ENCODE peak calls at places on chromosomes 6 and 20, in five cellular contexts. F, Y, P, I and B are unnamed samples.

GRCh38 chr6:52728394-52728793 is 34.9 kb downstream of the GSTA2 start:
- DNase-seq in F (no peak), Y (no peak), P (no peak), I (no peak), B (no peak)

GRCh38 chr20:51531141-51531710 is 11.3 kb downstream of the NFATC2 start:
- DNase-seq in F (no peak), Y (no peak), P (no peak), I (no peak), B (no peak)

GRCh38 chr6:139531148-139531547 is 156.7 kb upstream of the CITED2 start:
- DNase-seq in F (no peak), Y (peak), P (no peak), I (no peak), B (peak)

GRCh38 chr6:38493929-38494547 is 145.7 kb downstream of the BTBD9 start:
- DNase-seq in F (peak), Y (peak), P (peak), I (peak), B (peak)

GRCh38 chr6:106858653-106859092 is 115.9 kb downstream of the CD24 start:
- DNase-seq in F (no peak), Y (peak), P (no peak), I (no peak), B (peak)

GRCh38 chr6:36679043-36679821 is 718 bp downstream of the CDKN1A start:
- DNase-seq in F (peak), Y (peak), P (peak), I (peak), B (peak)

GRCh38 chr6:136403166-136403980 is 113.7 kb upstream of the BCLAF1 start:
- DNase-seq in F (no peak), Y (peak), P (no peak), I (no peak), B (peak)

GRCh38 chr20:18943542-18943941 is 130.0 kb downstream of the SCP2D1 start:
- DNase-seq in F (peak), Y (no peak), P (no peak), I (no peak), B (no peak)

GRCh38 chr6:120869397-120869796 is 464.9 kb downstream of the TBC1D32 start:
- DNase-seq in F (no peak), Y (no peak), P (no peak), I (peak), B (no peak)

GRCh38 chr20:36792422-36792821 is 18.9 kb upstream of the DSN1 start:
- DNase-seq in F (peak), Y (peak), P (no peak), I (peak), B (peak)

GRCh38 chr6:110951986-110952794 is 6.3 kb upstream of the GTF3C6 start:
- DNase-seq in F (no peak), Y (peak), P (no peak), I (peak), B (peak)

GRCh38 chr6:96923400-96923799 is 1.1 kb upstream of the KLHL32 start:
- DNase-seq in F (no peak), Y (no peak), P (no peak), I (no peak), B (no peak)

GRCh38 chr6:136290406-136291010 is 862 bp upstream of the BCLAF1 start:
- DNase-seq in F (peak), Y (peak), P (peak), I (peak), B (peak)

GRCh38 chr6:139369568-139370046 is 4.8 kb downstream of the CITED2 start:
- DNase-seq in F (no peak), Y (peak), P (no peak), I (peak), B (peak)

GRCh38 chr6:12258591-12258990 is 31.6 kb upstream of the EDN1 start:
- DNase-seq in F (no peak), Y (no peak), P (no peak), I (no peak), B (no peak)

GRCh38 chr6:19772891-19773290 is 64.3 kb upstream of the ID4 start:
- DNase-seq in F (no peak), Y (no peak), P (no peak), I (no peak), B (no peak)

GRCh38 chr6:75449625-75450206 is 43.9 kb downstream of the FILIP1 start:
- DNase-seq in F (no peak), Y (peak), P (no peak), I (no peak), B (peak)

GRCh38 chr20:35563834-35564233 is 22.0 kb downstream of the ERGIC3 start:
- DNase-seq in F (no peak), Y (no peak), P (no peak), I (no peak), B (no peak)

GRCh38 chr6:27890351-27891299 is 21.6 kb downstream of the OR2B2 start:
- DNase-seq in F (no peak), Y (peak), P (no peak), I (peak), B (peak)

GRCh38 chr6:44036196-44036595 is 91.1 kb downstream of the MRPL14 start:
- DNase-seq in F (peak), Y (no peak), P (no peak), I (peak), B (no peak)

GRCh38 chr20:53752971-53753879 is 159.6 kb upstream of the ZNF217 start:
- DNase-seq in F (no peak), Y (no peak), P (no peak), I (no peak), B (no peak)

GRCh38 chr20:49230575-49231211 is 11.5 kb downstream of the DDX27 start:
- DNase-seq in F (peak), Y (no peak), P (no peak), I (no peak), B (peak)

GRCh38 chr6:82237013-82237412 is 10.5 kb downstream of the IBTK start:
- DNase-seq in F (no peak), Y (peak), P (no peak), I (no peak), B (peak)

GRCh38 chr20:17622086-17622850 is 52.4 kb downstream of the DSTN start:
- DNase-seq in F (peak), Y (no peak), P (peak), I (no peak), B (no peak)

GRCh38 chr6:4647414-4648365 is 128.5 kb upstream of the CDYL start:
- DNase-seq in F (peak), Y (peak), P (peak), I (peak), B (peak)

GRCh38 chr20:38209736-38210405 is 44.8 kb upstream of the TGM2 start:
- DNase-seq in F (peak), Y (no peak), P (no peak), I (no peak), B (no peak)

DNA sequence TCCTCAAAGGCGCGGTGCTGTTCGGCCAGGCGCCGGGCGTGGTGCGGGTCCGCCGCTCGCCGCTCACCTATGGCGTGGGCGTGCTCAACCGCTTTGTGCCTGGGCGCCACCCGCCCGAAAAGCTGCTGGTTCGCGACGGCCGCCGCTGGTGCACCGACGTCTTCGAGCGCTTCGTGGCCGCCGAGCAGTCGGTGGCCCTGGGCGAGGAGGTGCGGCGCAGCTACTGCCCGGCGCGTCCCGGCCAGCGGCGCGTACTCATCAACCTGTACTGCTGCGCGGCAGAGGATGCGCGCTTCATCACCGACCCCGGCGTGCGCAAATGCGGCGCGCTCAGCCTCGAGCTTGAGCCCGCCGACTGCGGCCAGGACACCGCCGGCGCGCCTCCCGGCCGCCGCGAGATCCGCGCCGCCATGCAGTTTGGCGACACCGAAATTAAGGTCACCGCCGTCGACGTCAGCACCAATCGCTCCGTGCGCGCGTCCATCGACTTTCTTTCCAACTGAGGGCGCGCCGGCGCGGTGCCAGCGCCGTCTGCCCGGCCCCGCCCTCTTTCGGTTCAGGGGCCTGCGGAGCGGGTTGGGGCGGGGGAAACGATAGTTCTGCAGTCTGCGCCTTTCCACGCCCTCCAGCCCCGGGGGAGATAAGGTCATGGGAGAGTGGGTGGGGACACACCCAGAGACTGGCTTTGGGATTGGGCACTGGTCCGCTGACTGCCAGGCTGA is 15.7 kb downstream of the ADISSP start:
- DNase-seq in F (no peak), Y (no peak), P (no peak), I (peak), B (peak)
- H3K4me3 ChIP-seq in F (peak), Y (no peak), P (peak), I (peak), B (peak)

GRCh38 chr20:47311967-47312681 is 44.4 kb downstream of the ZMYND8 start:
- DNase-seq in F (peak), Y (no peak), P (no peak), I (no peak), B (no peak)

GRCh38 chr20:47310729-47311128 is 45.8 kb downstream of the ZMYND8 start:
- DNase-seq in F (peak), Y (no peak), P (no peak), I (no peak), B (no peak)

GRCh38 chr20:47306755-47307370 is 49.6 kb downstream of the ZMYND8 start:
- DNase-seq in F (peak), Y (no peak), P (no peak), I (no peak), B (no peak)

GRCh38 chr20:47311211-47311610 is 45.3 kb downstream of the ZMYND8 start:
- DNase-seq in F (peak), Y (no peak), P (no peak), I (no peak), B (no peak)

GRCh38 chr20:47309806-47310426 is 46.6 kb downstream of the ZMYND8 start:
- DNase-seq in F (peak), Y (no peak), P (no peak), I (no peak), B (no peak)
- H3K4me3 ChIP-seq in F (no peak), Y (no peak), P (no peak), I (no peak), B (no peak)

DNA sequence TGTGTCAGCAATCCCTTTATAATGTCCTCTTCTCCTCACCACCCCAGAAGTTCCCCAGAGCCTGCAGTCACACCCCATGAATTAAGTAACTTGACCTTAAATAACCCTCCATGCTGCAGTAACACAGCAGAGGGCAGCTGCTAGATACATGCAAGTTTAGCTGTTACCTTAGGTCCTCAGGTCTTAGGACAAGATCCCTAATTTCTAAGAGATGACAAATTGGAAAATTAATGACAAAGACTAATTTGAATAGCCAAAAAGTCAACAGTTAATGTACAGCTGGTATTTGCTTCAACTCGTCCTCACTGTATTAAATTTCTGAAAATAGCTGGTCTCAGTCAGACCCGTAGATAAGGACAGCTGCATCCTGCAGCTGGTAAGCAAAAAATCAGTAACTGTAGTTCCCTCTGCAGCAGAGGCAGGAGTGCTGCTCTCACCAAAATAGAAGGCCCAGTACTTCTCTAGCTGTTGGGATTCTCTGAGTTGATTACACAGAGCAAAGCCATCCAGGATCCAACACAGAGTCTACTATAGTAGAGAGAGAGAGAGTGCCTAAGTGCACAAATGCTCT is 62.4 kb downstream of the TNFRSF21 start:
- DNase-seq in F (no peak), Y (peak), P (no peak), I (no peak), B (peak)
- H3K4me3 ChIP-seq in F (no peak), Y (no peak), P (no peak), I (no peak), B (no peak)

DNA sequence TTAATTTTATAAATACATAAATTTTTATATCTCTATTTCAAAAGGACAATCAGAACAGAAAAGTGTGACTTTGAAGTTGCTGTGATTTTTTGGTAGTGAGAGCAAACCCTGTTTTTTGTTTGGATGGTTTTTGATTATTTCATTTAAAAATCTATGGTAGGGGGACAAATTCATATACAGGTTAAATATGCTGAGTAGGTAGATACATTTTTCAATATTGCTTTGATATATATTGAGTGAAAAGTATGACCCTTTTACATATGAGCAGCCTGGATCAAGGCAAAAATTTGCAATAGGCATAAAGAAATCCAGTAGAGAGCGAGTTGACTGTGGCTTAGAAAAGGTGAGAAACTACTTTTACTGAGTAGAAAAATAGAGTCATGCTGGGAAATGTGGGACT is 132.3 kb downstream of the LMBRD1 start:
- DNase-seq in F (no peak), Y (no peak), P (no peak), I (no peak), B (no peak)
- H3K4me3 ChIP-seq in F (no peak), Y (no peak), P (no peak), I (no peak), B (no peak)

GRCh38 chr6:49557177-49557576 is 6.7 kb downstream of the C6orf141 start:
- DNase-seq in F (no peak), Y (no peak), P (no peak), I (no peak), B (no peak)

GRCh38 chr6:49558233-49558632 is 7.8 kb downstream of the C6orf141 start:
- DNase-seq in F (no peak), Y (no peak), P (no peak), I (no peak), B (no peak)

GRCh38 chr6:49553353-49553752 is 2.9 kb downstream of the C6orf141 start:
- DNase-seq in F (no peak), Y (no peak), P (no peak), I (no peak), B (no peak)

GRCh38 chr6:49556429-49556837 is 6.0 kb downstream of the C6orf141 start:
- DNase-seq in F (no peak), Y (peak), P (no peak), I (peak), B (peak)

GRCh38 chr6:49555951-49556350 is 5.5 kb downstream of the C6orf141 start:
- DNase-seq in F (no peak), Y (no peak), P (no peak), I (no peak), B (no peak)
- H3K4me3 ChIP-seq in F (no peak), Y (no peak), P (no peak), I (no peak), B (no peak)

GRCh38 chr6:153804755-153805330 is 234.2 kb upstream of the OPRM1 start:
- DNase-seq in F (no peak), Y (no peak), P (no peak), I (no peak), B (no peak)
- H3K4me3 ChIP-seq in F (no peak), Y (no peak), P (no peak), I (no peak), B (no peak)

DNA sequence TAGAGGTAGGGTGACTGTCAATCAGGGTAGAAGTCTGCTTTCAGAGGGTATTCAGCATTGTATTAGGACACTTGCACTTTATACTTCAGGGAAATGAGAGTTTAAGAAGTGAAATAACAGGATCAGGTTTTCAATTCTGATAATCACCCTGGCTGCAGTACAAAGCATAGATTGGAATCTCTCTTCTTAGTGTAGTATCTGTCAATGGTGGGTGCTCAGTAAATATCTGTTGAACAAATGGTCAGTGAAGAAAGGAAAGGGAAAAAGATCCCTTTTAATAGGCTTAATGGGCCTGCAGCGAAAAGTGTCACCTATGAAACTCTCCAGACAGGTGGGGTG is 18.7 kb downstream of the TUBB2B start:
- DNase-seq in F (no peak), Y (no peak), P (no peak), I (no peak), B (no peak)
- H3K4me3 ChIP-seq in F (no peak), Y (no peak), P (no peak), I (peak), B (no peak)